ENCODE peak calls at places on chromosomes 7 and 10, in nine cellular contexts. P is effector memory CD8-positive, alpha-beta T cell; G is astrocyte of the hippocampus; K is NCI-H69; W is GM03348; O is lung; Z is T-helper 1 cell; S is activated T-helper 1 cell treated with Interleukin-2 at 50 U/mL for 16 hours; X is NCI-H1694 treated with DMSO at 0.1 percent for 48 hours. R is an unnamed sample.

GRCh38 chr7:139735912-139736595 is 41.7 kb downstream of the HIPK2 start:
- DNase-seq in P (no peak), G (no peak), K (no peak), W (no peak), O (no peak), Z (no peak), S (no peak), X (no peak), R (no peak)

GRCh38 chr7:121002755-121003114 is 14.2 kb downstream of the CPED1 start:
- DNase-seq in P (no peak), G (no peak), K (peak; percentile 36), W (no peak), O (no peak), Z (no peak), S (no peak), X (no peak), R (no peak)

GRCh38 chr7:6392712-6393666 is 54.8 kb downstream of the DAGLB start:
- DNase-seq in P (no peak), G (peak; percentile 64), K (no peak), W (peak; percentile 64), O (peak; percentile 90), Z (no peak), S (no peak), X (no peak), R (no peak)

GRCh38 chr7:157977717-157978470 is 609.7 kb downstream of the PTPRN2 start:
- DNase-seq in P (no peak), G (no peak), K (no peak), W (no peak), O (no peak), Z (no peak), S (no peak), X (no peak), R (no peak)

GRCh38 chr7:130988443-130988842 is 254.4 kb upstream of the KLF14 start:
- DNase-seq in P (no peak), G (no peak), K (peak; percentile 37), W (peak; percentile 28), O (no peak), Z (no peak), S (no peak), X (peak; percentile 12), R (peak; percentile 80)

GRCh38 chr7:40047661-40048060 is 86.8 kb downstream of the MPLKIP start:
- DNase-seq in P (no peak), G (no peak), K (no peak), W (no peak), O (no peak), Z (no peak), S (no peak), X (peak; percentile 4), R (no peak)

GRCh38 chr7:129664029-129665012 is 52.8 kb downstream of the NRF1 start:
- DNase-seq in P (no peak), G (peak; percentile 77), K (peak; percentile 77), W (peak; percentile 75), O (no peak), Z (no peak), S (no peak), X (peak; percentile 82), R (peak; percentile 11)

GRCh38 chr7:155291045-155291530 is 6.6 kb upstream of the INSIG1 start:
- DNase-seq in P (no peak), G (peak; percentile 39), K (no peak), W (peak; percentile 58), O (peak; percentile 71), Z (no peak), S (no peak), X (no peak), R (no peak)

GRCh38 chr7:47093835-47094234 is 488.1 kb downstream of the TNS3 start:
- DNase-seq in P (no peak), G (no peak), K (no peak), W (no peak), O (no peak), Z (no peak), S (no peak), X (no peak), R (no peak)

GRCh38 chr7:26087321-26088091 is 64.5 kb upstream of the NFE2L3 start:
- DNase-seq in P (no peak), G (no peak), K (no peak), W (peak; percentile 24), O (no peak), Z (no peak), S (no peak), X (peak; percentile 80), R (no peak)

GRCh38 chr7:108716783-108717182 is 147.1 kb downstream of the DNAJB9 start:
- DNase-seq in P (no peak), G (peak; percentile 8), K (no peak), W (no peak), O (no peak), Z (no peak), S (no peak), X (no peak), R (no peak)

GRCh38 chr10:102426803-102427287 is 5.5 kb downstream of the CUEDC2 start:
- DNase-seq in P (no peak), G (peak; percentile 75), K (no peak), W (no peak), O (no peak), Z (no peak), S (no peak), X (no peak), R (no peak)

GRCh38 chr10:23530079-23530478 is 91.2 kb downstream of the OTUD1 start:
- DNase-seq in P (no peak), G (no peak), K (no peak), W (peak; percentile 43), O (no peak), Z (no peak), S (no peak), X (no peak), R (peak; percentile 21)

GRCh38 chr7:139153832-139154231 is 44.3 kb upstream of the ZC3HAV1 start:
- DNase-seq in P (no peak), G (peak; percentile 89), K (no peak), W (no peak), O (no peak), Z (no peak), S (no peak), X (no peak), R (no peak)

GRCh38 chr7:99791667-99792356 is 7.8 kb upstream of the CYP3A4 start:
- DNase-seq in P (no peak), G (no peak), K (no peak), W (no peak), O (no peak), Z (no peak), S (no peak), X (no peak), R (no peak)

R was measured in CD4-positive, alpha-beta memory T cell.